ENCODE peak calls at places on chromosome 11, in nine cellular contexts. U is cardiac muscle cell, X is progenitor cell of endocrine pancreas, Y is cardiac fibroblast, O is omental fat pad, K is Calu3, M is NB4, T is choroid plexus epithelial cell, R is GM10248. B is an unnamed sample.

GRCh38 chr11:105609832-105610781 is at the start of gene GRIA4:
- DNase-seq in U (peak; percentile 76), X (peak; percentile 24), Y (peak; percentile 40), O (no peak), K (no peak), M (no peak), T (peak; percentile 56), R (no peak), B (peak; percentile 45)

GRCh38 chr11:123203471-123203870 is 8.4 kb upstream of the CLMP start:
- DNase-seq in U (no peak), X (no peak), Y (no peak), O (no peak), K (no peak), M (no peak), T (no peak), R (no peak), B (no peak)

GRCh38 chr11:128685383-128686044 is 8.4 kb upstream of the FLI1 start:
- DNase-seq in U (no peak), X (no peak), Y (peak; percentile 39), O (no peak), K (no peak), M (no peak), T (no peak), R (no peak), B (no peak)

GRCh38 chr11:110857885-110858555 is 145.8 kb upstream of the ARHGAP20 start:
- DNase-seq in U (no peak), X (no peak), Y (peak; percentile 67), O (no peak), K (no peak), M (no peak), T (peak; percentile 72), R (no peak), B (no peak)

GRCh38 chr11:34926831-34927132 is 10.4 kb downstream of the PDHX start:
- DNase-seq in U (no peak), X (no peak), Y (no peak), O (no peak), K (no peak), M (no peak), T (peak; percentile 41), R (no peak), B (no peak)

GRCh38 chr11:1111545-1112212 is 37.0 kb downstream of the MUC2 start:
- DNase-seq in U (no peak), X (no peak), Y (no peak), O (no peak), K (no peak), M (no peak), T (no peak), R (no peak), B (peak; percentile 10)

GRCh38 chr11:69862331-69862761 is 43.1 kb upstream of the FGF3 start:
- DNase-seq in U (no peak), X (no peak), Y (no peak), O (no peak), K (no peak), M (no peak), T (no peak), R (no peak), B (no peak)

GRCh38 chr11:68924073-68924925 is 20.6 kb downstream of the IGHMBP2 start:
- DNase-seq in U (no peak), X (no peak), Y (no peak), O (no peak), K (no peak), M (no peak), T (peak; percentile 42), R (no peak), B (no peak)

GRCh38 chr11:2867722-2868548 is 17.6 kb downstream of the CDKN1C start:
- DNase-seq in U (no peak), X (no peak), Y (no peak), O (no peak), K (no peak), M (no peak), T (no peak), R (no peak), B (no peak)

GRCh38 chr11:3134218-3134621 is 30.9 kb downstream of the OSBPL5 start:
- DNase-seq in U (no peak), X (no peak), Y (no peak), O (no peak), K (no peak), M (no peak), T (no peak), R (no peak), B (no peak)

GRCh38 chr11:11263238-11264030 is 89.6 kb downstream of the CSNK2A3 start:
- DNase-seq in U (no peak), X (no peak), Y (peak; percentile 8), O (no peak), K (no peak), M (no peak), T (peak; percentile 21), R (no peak), B (no peak)

GRCh38 chr11:13140873-13141655 is 131.9 kb downstream of the RASSF10 start:
- DNase-seq in U (no peak), X (no peak), Y (peak; percentile 18), O (no peak), K (no peak), M (peak; percentile 10), T (no peak), R (no peak), B (no peak)

GRCh38 chr11:16365456-16366355 is 9.4 kb upstream of the SOX6 start:
- DNase-seq in U (no peak), X (no peak), Y (peak; percentile 59), O (no peak), K (no peak), M (no peak), T (no peak), R (no peak), B (no peak)

GRCh38 chr11:76073716-76074115 is 132.6 kb downstream of the WNT11 start:
- DNase-seq in U (no peak), X (no peak), Y (peak; percentile 81), O (no peak), K (no peak), M (no peak), T (peak; percentile 76), R (no peak), B (no peak)

GRCh38 chr11:123221074-123221473 is 26.0 kb upstream of the CLMP start:
- DNase-seq in U (no peak), X (no peak), Y (peak; percentile 80), O (no peak), K (no peak), M (no peak), T (no peak), R (no peak), B (no peak)

GRCh38 chr11:99422581-99423434 is 402.1 kb downstream of the CNTN5 start:
- DNase-seq in U (no peak), X (no peak), Y (no peak), O (no peak), K (no peak), M (no peak), T (peak; percentile 43), R (no peak), B (no peak)

GRCh38 chr11:46808804-46809431 is 37.2 kb downstream of the CKAP5 start:
- DNase-seq in U (no peak), X (no peak), Y (peak; percentile 36), O (no peak), K (no peak), M (peak; percentile 67), T (peak; percentile 78), R (no peak), B (no peak)

GRCh38 chr11:69078508-69078907 is 29.8 kb downstream of the TPCN2 start:
- DNase-seq in U (no peak), X (no peak), Y (no peak), O (no peak), K (no peak), M (no peak), T (no peak), R (no peak), B (no peak)

GRCh38 chr11:12539570-12539969 is 134.7 kb upstream of the TEAD1 start:
- DNase-seq in U (no peak), X (no peak), Y (peak; percentile 78), O (no peak), K (no peak), M (no peak), T (peak; percentile 87), R (no peak), B (no peak)

DNA sequence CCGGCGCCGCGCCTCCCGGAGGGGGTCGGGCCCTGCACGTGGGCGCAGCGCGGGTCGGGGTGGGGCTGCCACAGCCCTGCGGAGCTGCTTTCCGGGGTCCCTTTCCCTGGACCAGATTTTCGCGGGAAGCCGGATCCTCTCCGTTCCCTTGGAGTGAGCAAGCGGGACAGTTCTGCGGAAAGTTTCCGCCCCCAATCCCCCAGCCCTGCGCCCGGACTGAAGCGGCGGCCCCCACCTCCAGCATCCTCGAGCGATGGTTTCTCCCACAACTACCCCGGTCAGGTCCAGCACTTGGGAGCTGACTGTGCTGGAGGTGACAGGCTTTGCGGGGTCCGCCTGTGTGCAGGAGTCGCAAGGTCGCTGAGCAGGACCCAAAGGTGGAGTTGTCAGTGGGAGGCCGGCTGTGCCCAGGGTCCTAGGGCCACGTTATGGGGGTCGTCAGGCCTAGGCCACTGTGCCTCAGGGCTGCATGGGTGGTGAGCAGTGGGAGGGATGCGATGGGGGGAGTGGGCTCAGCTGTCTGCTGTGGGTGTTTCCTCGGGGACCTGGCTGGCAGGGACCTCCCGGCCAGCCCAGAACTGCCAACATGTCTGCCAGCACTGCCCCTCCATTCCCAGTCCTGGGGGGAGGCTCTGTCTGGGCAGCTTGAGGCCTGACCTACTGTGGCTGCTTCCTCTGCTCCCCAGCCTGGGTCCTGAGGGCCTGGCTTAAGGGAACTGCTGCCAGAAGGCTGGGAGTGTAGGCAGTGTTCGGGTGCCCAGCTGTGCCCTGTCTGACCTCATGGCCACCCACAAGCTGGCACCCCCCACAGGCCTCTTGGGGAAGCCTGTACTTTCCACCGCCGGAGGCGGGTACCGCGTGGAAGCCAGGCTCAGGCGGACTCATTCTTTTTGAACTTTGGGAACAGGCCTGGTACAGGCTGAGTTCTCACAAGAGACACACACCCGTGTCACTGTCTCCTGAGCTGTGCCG is 726 bp downstream of the ST3GAL4 start:
- DNase-seq in U (peak; percentile 39), X (peak; percentile 25), Y (no peak), O (no peak), K (no peak), M (peak; percentile 81), T (peak; percentile 31), R (no peak), B (peak; percentile 50)
- TF ChIP-seq CTCF in U (no peak), X (no peak), Y (peak; percentile 3), O (no peak), K (no peak), M (no peak), T (no peak), R (no peak), B (no peak)

GRCh38 chr11:65863889-65864757 is 3.9 kb downstream of the MUS81 start:
- DNase-seq in U (no peak), X (no peak), Y (no peak), O (no peak), K (no peak), M (no peak), T (peak; percentile 4), R (no peak), B (no peak)
- TF ChIP-seq CTCF in U (no peak), X (no peak), Y (no peak), O (no peak), K (no peak), M (no peak), T (no peak), R (no peak), B (no peak)

GRCh38 chr11:96942855-96943254 is 553.0 kb downstream of the JRKL start:
- DNase-seq in U (no peak), X (no peak), Y (no peak), O (no peak), K (no peak), M (no peak), T (no peak), R (no peak), B (no peak)
- TF ChIP-seq CTCF in U (no peak), X (no peak), Y (no peak), O (no peak), K (no peak), M (no peak), T (no peak), R (no peak), B (no peak)

GRCh38 chr11:133618500-133618899 is 86.2 kb upstream of the OPCML start:
- DNase-seq in U (no peak), X (no peak), Y (no peak), O (no peak), K (no peak), M (no peak), T (no peak), R (no peak), B (no peak)
- TF ChIP-seq CTCF in U (no peak), X (no peak), Y (no peak), O (no peak), K (no peak), M (no peak), T (no peak), R (no peak), B (no peak)

B was measured in mesothelial cell of epicardium.